ENCODE peak calls at places on chromosomes 2 and 18, in six cellular contexts. M is mesenchymal stem cell, C is IMR-90, B is H9, S is H1, Q is trophoblast cell. G is an unnamed sample. For H3K9me3, the result is how much of the 10 kb centered on the place peaks cover.

GRCh38 chr2:157032019-157032418 is 225.5 kb upstream of the GALNT5 start:
- DNase-seq in Q (peak), S (no peak), C (peak), B (no peak), M (peak), G (no peak)

GRCh38 chr2:84885111-84885510 is 4.2 kb upstream of the TRABD2A start:
- DNase-seq in C (no peak), M (no peak), S (no peak), Q (no peak), B (peak), G (no peak)

GRCh38 chr2:8337321-8337720 is 344.5 kb upstream of the ID2 start:
- DNase-seq in B (no peak), Q (no peak), M (no peak), C (no peak), S (no peak), G (no peak)

GRCh38 chr2:237473474-237474453 is 13.3 kb upstream of the MLPH start:
- DNase-seq in Q (peak), B (no peak), C (peak), M (peak), S (no peak), G (no peak)

GRCh38 chr2:41872646-41873045 is 175.2 kb upstream of the PKDCC start:
- DNase-seq in C (peak), S (no peak), Q (no peak), B (no peak), M (peak), G (no peak)

GRCh38 chr18:23135679-23136325 is 517 bp downstream of the CABLES1 start:
- DNase-seq in C (no peak), S (no peak), M (peak), Q (peak), B (no peak), G (peak)

GRCh38 chr2:230846360-230846759 is 18.4 kb upstream of the ITM2C start:
- DNase-seq in Q (no peak), C (no peak), B (no peak), S (no peak), M (no peak), G (no peak)

GRCh38 chr2:144950874-144951560 is 431.1 kb upstream of the ZEB2 start:
- DNase-seq in Q (peak), B (no peak), C (peak), M (peak), S (no peak), G (no peak)

GRCh38 chr2:37688771-37689468 is 17.5 kb upstream of the CDC42EP3 start:
- DNase-seq in Q (peak), M (peak), B (no peak), C (peak), S (no peak), G (no peak)

GRCh38 chr2:233124449-233125080 is 64.4 kb downstream of the INPP5D start:
- DNase-seq in Q (peak), S (no peak), M (no peak), C (no peak), B (no peak), G (no peak)

DNA sequence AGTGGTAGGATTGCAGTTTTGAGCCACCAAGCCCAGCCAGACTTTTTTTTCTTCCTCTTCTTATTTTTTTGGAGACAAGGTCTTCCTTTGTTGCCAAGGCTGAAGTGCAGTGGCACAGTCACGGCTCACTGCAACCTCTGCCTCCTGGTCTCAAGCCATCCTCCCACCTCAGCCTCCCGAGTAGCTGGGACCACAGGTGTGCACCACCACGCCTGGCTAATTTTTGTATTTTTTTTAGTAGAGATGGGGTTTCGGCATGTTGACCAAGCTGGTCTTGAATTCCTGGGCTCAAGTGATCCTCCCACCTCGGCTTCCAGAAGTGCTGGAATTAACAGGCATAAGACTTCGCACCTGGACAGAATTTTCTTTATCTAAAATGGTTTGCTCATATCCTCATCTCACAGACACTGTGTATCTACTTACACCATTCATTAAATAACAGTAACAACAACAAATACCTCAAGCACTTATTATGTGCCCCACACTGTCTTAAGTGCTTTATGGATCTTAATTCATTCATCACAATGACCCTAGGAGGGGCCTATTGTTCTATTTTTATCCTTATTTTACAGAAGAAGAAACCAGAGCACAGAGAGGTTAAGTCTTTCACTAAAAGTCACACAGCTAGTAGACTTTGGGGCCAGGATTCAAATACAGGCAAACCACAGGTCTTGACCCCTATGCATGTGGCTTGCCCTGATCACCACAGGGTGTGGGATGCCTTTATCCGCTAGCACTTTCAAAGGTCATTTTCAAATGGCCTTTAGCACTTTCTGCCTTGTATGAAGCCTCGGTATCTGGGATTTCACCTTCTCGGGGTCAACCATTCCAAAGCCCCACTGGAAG is 39.6 kb downstream of the MYCN start:
- DNase-seq in S (no peak), M (no peak), Q (peak), C (no peak), B (no peak), G (peak)
- H4K91ac ChIP-seq in S (peak), M (no peak), Q (no peak), C (no peak), B (no peak), G (no peak)

DNA sequence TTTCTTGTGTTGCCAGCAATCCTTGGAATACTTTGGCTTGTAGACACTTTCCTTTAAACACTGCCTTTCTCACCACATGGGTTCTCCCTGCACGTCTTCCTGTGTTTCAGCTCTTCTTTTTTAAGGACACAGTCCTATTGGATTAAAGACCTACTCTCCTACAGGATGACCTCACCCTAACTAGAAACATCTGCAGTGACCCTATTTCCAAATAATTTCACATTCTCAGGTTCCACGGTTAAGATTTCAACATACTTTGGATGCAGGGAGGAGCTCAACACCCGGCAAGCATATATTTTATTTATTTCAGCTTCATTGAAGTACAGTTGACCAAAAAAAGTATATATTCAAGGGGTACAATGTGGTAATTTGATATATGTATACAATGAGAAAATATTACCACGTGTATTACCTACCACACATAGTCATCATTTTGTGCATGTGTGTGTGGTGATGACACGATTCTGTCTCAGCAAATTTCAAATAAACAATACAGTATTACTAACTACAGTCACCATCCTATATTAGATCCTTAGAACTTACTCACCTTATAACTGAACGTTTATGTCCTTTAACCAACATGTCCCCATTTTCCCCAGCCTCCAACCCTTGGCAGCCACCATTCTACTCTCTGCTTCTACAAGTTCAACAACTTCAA is 745.0 kb downstream of the CBLN2 start:
- DNase-seq in M (no peak), C (peak), B (no peak), S (no peak), Q (no peak), G (no peak)
- H3K9me3 ChIP-seq in M (under half), C (under half), B (under half), S (half or more), Q (under half), G (under half)

DNA sequence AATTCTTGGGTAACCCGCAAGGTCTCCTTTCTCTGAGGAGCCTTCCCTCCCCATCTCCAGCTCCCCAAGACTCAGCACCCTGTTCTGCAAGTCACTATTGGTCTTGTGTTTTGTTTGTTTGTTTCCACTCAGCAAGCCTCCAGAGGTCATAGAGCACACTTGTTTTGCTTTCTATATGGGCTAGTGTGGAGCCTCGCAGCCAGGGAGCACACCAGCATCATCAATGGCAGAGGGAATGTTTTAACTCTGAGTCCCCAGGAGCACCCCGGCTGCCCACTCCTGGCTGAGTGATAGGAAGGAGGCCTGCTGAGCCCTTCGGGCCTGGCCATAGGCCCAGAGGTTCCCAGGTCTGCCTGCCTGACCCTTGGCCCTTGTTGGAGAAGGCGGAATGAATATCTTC is 36.6 kb downstream of the GLI2 start:
- DNase-seq in S (no peak), C (no peak), M (peak), Q (no peak), B (no peak), G (no peak)
- H4K91ac ChIP-seq in S (no peak), C (peak), M (peak), Q (no peak), B (no peak), G (no peak)

DNA sequence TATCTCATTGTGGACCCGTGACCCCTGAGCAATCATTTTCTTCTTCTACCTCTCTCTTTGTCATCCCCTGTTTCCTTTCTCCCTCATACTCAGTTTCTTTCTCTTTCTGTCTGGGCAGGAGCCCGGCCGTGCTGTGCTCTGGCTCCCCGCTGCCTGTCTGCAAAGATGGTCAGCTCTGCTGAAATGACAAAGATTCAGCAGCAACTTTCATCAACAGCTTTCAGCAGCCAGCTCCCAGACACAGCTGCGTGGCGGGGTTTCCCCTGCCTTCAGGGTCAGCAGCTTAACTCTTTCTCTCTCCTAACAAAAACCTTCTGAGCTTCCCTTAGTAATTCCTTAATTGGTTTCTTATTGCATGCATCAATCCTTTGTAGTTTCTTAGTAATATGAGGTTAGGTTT is 1234.4 kb downstream of the CNTNAP5 start:
- DNase-seq in B (no peak), M (no peak), C (no peak), Q (no peak), S (no peak), G (peak)
- H3K9me3 ChIP-seq in B (under half), M (under half), C (under half), Q (under half), S (under half), G (under half)

GRCh38 chr18:31376477-31376876 is at the start of gene DSG4:
- DNase-seq in Q (no peak), S (no peak), C (no peak), B (no peak), M (no peak), G (no peak)

GRCh38 chr18:31369478-31369877 is 7.1 kb upstream of the DSG4 start:
- DNase-seq in C (no peak), S (no peak), B (no peak), M (no peak), Q (no peak), G (no peak)

GRCh38 chr18:31371970-31372369 is 4.6 kb upstream of the DSG4 start:
- DNase-seq in Q (no peak), S (no peak), M (no peak), C (no peak), B (no peak), G (no peak)

GRCh38 chr18:31373641-31374040 is 2.9 kb upstream of the DSG4 start:
- DNase-seq in B (no peak), C (no peak), S (no peak), M (no peak), Q (no peak), G (no peak)
- H4K91ac ChIP-seq in B (no peak), C (no peak), S (no peak), M (no peak), Q (no peak), G (no peak)

GRCh38 chr2:128040166-128040771 is 12.4 kb upstream of the SAP130 start:
- DNase-seq in S (no peak), Q (peak), C (no peak), M (no peak), B (no peak), G (no peak)

GRCh38 chr2:128037624-128038023 is 9.8 kb upstream of the SAP130 start:
- DNase-seq in C (no peak), S (no peak), B (peak), Q (peak), M (no peak), G (no peak)

GRCh38 chr2:128041561-128041960 is 13.7 kb upstream of the SAP130 start:
- DNase-seq in M (peak), B (peak), S (no peak), C (no peak), Q (peak), G (no peak)

GRCh38 chr2:128036748-128037607 is 9.1 kb upstream of the SAP130 start:
- DNase-seq in Q (peak), M (no peak), C (no peak), B (no peak), S (no peak), G (no peak)

DNA sequence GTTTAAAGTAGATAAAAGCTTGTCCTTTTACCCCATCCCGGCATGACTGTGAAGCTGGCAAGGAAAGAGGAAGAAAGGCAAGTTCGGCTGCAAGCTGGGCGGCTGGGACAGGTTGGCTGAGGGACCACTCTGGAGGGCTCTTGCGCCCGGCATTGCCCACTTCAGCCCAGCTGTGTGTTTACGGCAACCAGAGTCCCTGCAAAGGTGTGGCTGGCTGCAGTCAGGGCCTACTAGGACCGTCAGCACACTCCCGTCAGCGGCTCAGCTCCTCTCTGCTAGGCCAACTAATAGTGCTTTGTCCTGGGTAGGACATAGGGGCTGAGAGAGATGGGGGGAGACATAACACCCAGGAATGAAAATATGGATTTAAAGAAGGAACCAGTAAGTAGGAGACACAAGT is 11.7 kb upstream of the SAP130 start:
- DNase-seq in S (no peak), M (no peak), Q (peak), C (no peak), B (no peak), G (no peak)
- H3K9me3 ChIP-seq in S (under half), M (half or more), Q (under half), C (under half), B (under half), G (under half)